ENCODE peak calls at places on chromosomes 4 and X, in four cellular contexts. N, B, X and V are unnamed samples.

GRCh38 chr4:56907489-56908205 is at the start of gene REST:
- DNase-seq in X (peak), B (peak), N (peak), V (peak)

GRCh38 chr4:34105311-34105710 is 2139.0 kb downstream of the ARAP2 start:
- DNase-seq in B (no peak), X (no peak), N (no peak), V (no peak)

GRCh38 chrX:124045109-124045508 is 83.6 kb downstream of the STAG2 start:
- DNase-seq in B (no peak), X (no peak), N (no peak), V (no peak)

GRCh38 chrX:17590892-17591740 is 146.2 kb upstream of the SCML1 start:
- DNase-seq in B (peak), N (peak), X (peak), V (peak)

GRCh38 chrX:109848451-109849050 is 115.5 kb upstream of the ACSL4 start:
- DNase-seq in N (peak), X (peak), B (no peak), V (peak)

GRCh38 chrX:18833071-18833731 is 125.8 kb downstream of the PPEF1 start:
- DNase-seq in X (no peak), N (no peak), B (no peak), V (no peak)

GRCh38 chrX:41336447-41336846 is 2.5 kb downstream of the DDX3X start:
- DNase-seq in X (no peak), B (no peak), N (no peak), V (no peak)

GRCh38 chr4:79982587-79983327 is 90.3 kb downstream of the ANTXR2 start:
- DNase-seq in N (no peak), B (no peak), X (no peak), V (peak)

GRCh38 chr4:40046311-40046980 is 10.2 kb upstream of the N4BP2 start:
- DNase-seq in X (no peak), N (peak), B (no peak), V (peak)

GRCh38 chrX:32599156-32599555 is 612.2 kb downstream of the DMD start:
- DNase-seq in X (no peak), B (no peak), N (no peak), V (no peak)

GRCh38 chrX:148422531-148422930 is 77.9 kb upstream of the AFF2 start:
- DNase-seq in X (no peak), B (no peak), N (no peak), V (no peak)

GRCh38 chrX:105328773-105329172 is 108.3 kb upstream of the TEX13A start:
- DNase-seq in N (no peak), X (no peak), B (no peak), V (peak)

GRCh38 chr4:108483650-108484049 is 136.7 kb upstream of the RPL34 start:
- DNase-seq in B (no peak), X (no peak), N (no peak), V (no peak)

GRCh38 chr4:27272264-27272663 is 411.6 kb downstream of the STIM2 start:
- DNase-seq in N (no peak), X (no peak), B (no peak), V (no peak)

GRCh38 chr4:162683659-162684370 is 482.9 kb downstream of the NAF1 start:
- DNase-seq in B (no peak), N (peak), X (no peak), V (no peak)

GRCh38 chrX:99798951-99799350 is 611.1 kb downstream of the PCDH19 start:
- DNase-seq in B (no peak), N (no peak), X (no peak), V (no peak)

GRCh38 chr4:12880844-12881243 is 603.3 kb downstream of the RAB28 start:
- DNase-seq in B (no peak), N (no peak), X (no peak), V (no peak)

GRCh38 chr4:84582988-84583870 is at the start of gene CDS1:
- DNase-seq in N (no peak), B (peak), X (peak), V (no peak)

GRCh38 chr4:153114771-153115321 is 89.4 kb upstream of the TRIM2 start:
- DNase-seq in B (no peak), N (no peak), X (no peak), V (no peak)

GRCh38 chrX:17535229-17535628 is 160.2 kb downstream of the NHS start:
- DNase-seq in X (peak), N (peak), B (peak), V (peak)

GRCh38 chrX:19888419-19888879 is 1.0 kb upstream of the SH3KBP1 start:
- DNase-seq in N (peak), B (no peak), X (peak), V (peak)

GRCh38 chr4:102815981-102816380 is 11.4 kb downstream of the UBE2D3 start:
- DNase-seq in N (peak), X (no peak), B (no peak), V (peak)

GRCh38 chrX:31572396-31572795 is 500.6 kb upstream of the FTHL17 start:
- DNase-seq in N (no peak), B (no peak), X (no peak), V (no peak)

GRCh38 chr4:76373919-76374552 is 46.9 kb downstream of the CCDC158 start:
- DNase-seq in B (no peak), X (no peak), N (no peak), V (peak)

GRCh38 chr4:142558851-142559250 is 287.2 kb downstream of the INPP4B start:
- DNase-seq in B (no peak), X (no peak), N (no peak), V (no peak)

GRCh38 chr4:139279723-139280620 is at the start of gene MGARP:
- DNase-seq in X (no peak), N (no peak), B (peak), V (peak)
- TF ChIP-seq JUN in X (no peak), N (no peak), B (no peak), V (no peak)

GRCh38 chr4:89371614-89372013 is 64.0 kb upstream of the GPRIN3 start:
- DNase-seq in N (no peak), B (no peak), X (no peak), V (no peak)

GRCh38 chr4:89364559-89364958 is 57.0 kb upstream of the GPRIN3 start:
- DNase-seq in N (no peak), X (no peak), B (no peak), V (no peak)

GRCh38 chr4:89365375-89366170 is 58.0 kb upstream of the GPRIN3 start:
- DNase-seq in X (no peak), N (no peak), B (no peak), V (no peak)

GRCh38 chr4:89373396-89373795 is 65.8 kb upstream of the GPRIN3 start:
- DNase-seq in N (no peak), X (no peak), B (no peak), V (no peak)

GRCh38 chr4:89368855-89369254 is 61.3 kb upstream of the GPRIN3 start:
- DNase-seq in X (no peak), N (no peak), B (no peak), V (no peak)
- H3K4me3 ChIP-seq in X (no peak), N (no peak), B (no peak), V (no peak)

GRCh38 chrX:94041881-94042280 is 367.9 kb downstream of the FAM133A start:
- DNase-seq in B (no peak), X (no peak), N (no peak), V (no peak)
- H2AFZ ChIP-seq in B (no peak), X (no peak), N (no peak), V (no peak)

GRCh38 chr4:112288455-112288854 is 2.8 kb upstream of the TIFA start:
- DNase-seq in N (no peak), X (no peak), B (no peak), V (no peak)

GRCh38 chr4:112289407-112290253 is 3.9 kb upstream of the TIFA start:
- DNase-seq in B (no peak), X (no peak), N (no peak), V (no peak)

GRCh38 chr4:112290341-112290740 is 4.6 kb upstream of the TIFA start:
- DNase-seq in N (no peak), X (no peak), B (no peak), V (no peak)

GRCh38 chr4:112284662-112285411 is 867 bp downstream of the TIFA start:
- DNase-seq in X (peak), N (no peak), B (no peak), V (peak)

GRCh38 chr4:112287258-112287873 is 1.7 kb upstream of the TIFA start:
- DNase-seq in N (no peak), B (no peak), X (no peak), V (no peak)
- TF ChIP-seq JUN in N (no peak), B (no peak), X (no peak), V (no peak)

GRCh38 chr4:181971973-181972372 is 271.2 kb upstream of the TENM3 start:
- DNase-seq in X (no peak), N (no peak), B (no peak), V (no peak)
- H3K4me3 ChIP-seq in X (no peak), N (no peak), B (no peak), V (no peak)

GRCh38 chr4:113293673-113294072 is 244.2 kb downstream of the ANK2 start:
- DNase-seq in X (no peak), N (no peak), B (no peak), V (no peak)

GRCh38 chr4:113290666-113291065 is 241.2 kb downstream of the ANK2 start:
- DNase-seq in N (no peak), B (no peak), X (no peak), V (no peak)

GRCh38 chr4:113294910-113295309 is 245.5 kb downstream of the ANK2 start:
- DNase-seq in B (no peak), X (no peak), N (no peak), V (peak)

GRCh38 chr4:113293043-113293560 is 243.6 kb downstream of the ANK2 start:
- DNase-seq in B (no peak), N (no peak), X (no peak), V (no peak)

GRCh38 chr4:113292371-113293042 is 243.1 kb downstream of the ANK2 start:
- DNase-seq in X (no peak), B (peak), N (no peak), V (no peak)
- H2AFZ ChIP-seq in X (no peak), B (no peak), N (no peak), V (no peak)

GRCh38 chr4:138981930-138982390 is 33.6 kb upstream of the NOCT start:
- DNase-seq in N (peak), B (peak), X (no peak), V (peak)
- TF ChIP-seq JUN in N (no peak), B (no peak), X (no peak), V (peak)

DNA sequence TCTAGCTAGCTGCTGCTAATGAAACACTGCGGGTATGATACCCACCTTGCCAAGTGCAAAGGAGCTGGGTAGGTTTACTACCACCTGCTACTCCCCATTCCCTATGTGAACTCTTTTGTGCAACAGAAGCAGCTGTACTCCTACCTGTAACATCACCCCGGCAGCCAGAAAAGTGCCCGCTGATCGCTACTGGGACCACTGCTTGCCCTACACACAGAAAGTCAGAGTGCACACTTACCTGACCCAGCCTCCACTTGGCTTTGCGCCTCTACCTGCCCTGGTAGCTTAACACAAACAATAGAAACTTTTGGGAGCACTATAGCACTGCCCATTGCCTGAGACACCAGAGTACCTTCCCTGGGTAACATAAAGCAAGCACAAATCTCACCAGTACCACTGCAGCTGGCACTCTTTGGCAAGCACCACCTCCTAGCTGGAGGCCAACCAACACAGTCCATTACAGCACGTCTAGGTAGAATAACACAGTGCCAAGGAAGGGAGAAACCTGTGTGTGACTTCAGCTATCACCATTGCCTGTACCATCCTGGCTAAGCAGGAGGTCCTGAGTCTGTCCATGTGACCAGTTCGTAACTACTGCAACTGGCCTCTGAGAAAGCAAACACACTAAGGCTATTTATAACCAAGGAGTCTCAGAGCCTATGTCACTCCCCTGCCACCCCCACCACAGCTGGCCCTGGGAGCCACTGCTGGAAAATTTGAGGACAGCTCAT is 80.1 kb downstream of the CENPC start:
- DNase-seq in B (no peak), X (no peak), N (no peak), V (no peak)
- H3K4me3 ChIP-seq in B (no peak), X (no peak), N (no peak), V (no peak)